ENCODE peak calls at places on chromosomes 4 and X, in nine cellular contexts. Z is aorta; M is cardiac muscle cell; P is CD4-positive, CD25-positive, alpha-beta regulatory T cell; K is right lobe of liver; S is left ventricle myocardium inferior; I is heart left ventricle; O is body of pancreas; Q is tibial artery. J is an unnamed sample. For H3K4me1, H3K9me3 and H3K27me3, the result is how much of the 10 kb centered on the place peaks cover.

GRCh38 chrX:20362268-20363002 is 95.7 kb upstream of the RPS6KA3 start:
- DNase-seq in Z (no peak), M (no peak), P (no peak), K (no peak), S (no peak), I (no peak), O (peak), Q (no peak), J (no peak)

GRCh38 chr4:112523008-112523440 is 7.0 kb upstream of the NEUROG2 start:
- DNase-seq in Z (no peak), M (peak), P (peak), K (no peak), S (no peak), I (no peak), O (peak), Q (no peak), J (no peak)

GRCh38 chrX:9677098-9677739 is 88.4 kb downstream of the GPR143 start:
- DNase-seq in Z (no peak), M (no peak), P (no peak), K (no peak), S (no peak), I (peak), O (no peak), Q (no peak), J (no peak)

GRCh38 chrX:15816453-15816838 is 26.2 kb downstream of the ZRSR2 start:
- DNase-seq in Z (no peak), M (no peak), P (no peak), K (no peak), S (no peak), I (no peak), O (no peak), Q (no peak), J (no peak)

GRCh38 chr4:29052266-29052665 is 1667.9 kb upstream of the PCDH7 start:
- DNase-seq in Z (no peak), M (no peak), P (no peak), K (no peak), S (no peak), I (no peak), O (no peak), Q (no peak), J (no peak)

GRCh38 chr4:138899999-138900398 is 115.6 kb upstream of the NOCT start:
- DNase-seq in Z (no peak), M (no peak), P (no peak), K (no peak), S (no peak), I (no peak), O (no peak), Q (no peak), J (no peak)

GRCh38 chr4:186755550-186756519 is 32.2 kb upstream of the FAT1 start:
- DNase-seq in Z (no peak), M (no peak), P (no peak), K (no peak), S (no peak), I (no peak), O (no peak), Q (no peak), J (no peak)

GRCh38 chr4:105139646-105140045 is 7.0 kb upstream of the TET2 start:
- DNase-seq in Z (no peak), M (no peak), P (no peak), K (no peak), S (no peak), I (no peak), O (no peak), Q (no peak), J (no peak)

GRCh38 chr4:121696140-121696640 is 590 bp downstream of the ANXA5 start:
- DNase-seq in Z (peak), M (peak), P (peak), K (peak), S (peak), I (peak), O (peak), Q (peak), J (peak)

GRCh38 chr4:99437686-99438577 is 2.8 kb upstream of the ADH7 start:
- DNase-seq in Z (no peak), M (peak), P (no peak), K (no peak), S (no peak), I (no peak), O (no peak), Q (no peak), J (no peak)

GRCh38 chr4:185710487-185710995 is 101.5 kb downstream of the SORBS2 start:
- DNase-seq in Z (no peak), M (no peak), P (no peak), K (peak), S (no peak), I (peak), O (no peak), Q (peak), J (peak)

GRCh38 chr4:112953295-112953694 is 96.2 kb upstream of the ANK2 start:
- DNase-seq in Z (no peak), M (no peak), P (no peak), K (no peak), S (no peak), I (no peak), O (no peak), Q (no peak), J (no peak)

GRCh38 chr4:1136028-1136427 is 22.7 kb upstream of the RNF212 start:
- DNase-seq in Z (no peak), M (peak), P (no peak), K (no peak), S (no peak), I (no peak), O (peak), Q (no peak), J (no peak)

GRCh38 chr4:154691229-154691628 is 52.6 kb upstream of the LRAT start:
- DNase-seq in Z (no peak), M (no peak), P (no peak), K (no peak), S (no peak), I (no peak), O (no peak), Q (no peak), J (no peak)

GRCh38 chrX:149272690-149273463 is 232.2 kb downstream of the IDS start:
- DNase-seq in Z (no peak), M (no peak), P (no peak), K (no peak), S (no peak), I (no peak), O (no peak), Q (no peak), J (no peak)

GRCh38 chrX:46251755-46252154 is 293.5 kb downstream of the ZNF674 start:
- DNase-seq in Z (no peak), M (no peak), P (no peak), K (no peak), S (no peak), I (no peak), O (no peak), Q (no peak), J (no peak)

GRCh38 chr4:40363382-40363920 is 28.3 kb downstream of the CHRNA9 start:
- DNase-seq in Z (no peak), M (peak), P (no peak), K (no peak), S (no peak), I (no peak), O (peak), Q (no peak), J (no peak)

GRCh38 chr4:8534129-8534528 is 46.1 kb upstream of the GPR78 start:
- DNase-seq in Z (no peak), M (peak), P (no peak), K (no peak), S (no peak), I (no peak), O (peak), Q (no peak), J (no peak)

GRCh38 chrX:1389181-1389992 is 2.5 kb downstream of the SLC25A6 start:
- DNase-seq in Z (peak), M (no peak), P (no peak), K (peak), S (no peak), I (peak), O (peak), Q (peak), J (no peak)

GRCh38 chr4:77488882-77489281 is 116.7 kb upstream of the CXCL13 start:
- DNase-seq in Z (no peak), M (no peak), P (no peak), K (no peak), S (no peak), I (no peak), O (no peak), Q (no peak), J (no peak)

GRCh38 chrX:130482871-130483270 is 81.1 kb downstream of the RBMX2 start:
- DNase-seq in Z (no peak), M (no peak), P (no peak), K (no peak), S (no peak), I (no peak), O (no peak), Q (no peak), J (no peak)

GRCh38 chr4:91764085-91764484 is 539.7 kb upstream of the GRID2 start:
- DNase-seq in Z (no peak), M (no peak), P (no peak), K (no peak), S (no peak), I (no peak), O (no peak), Q (no peak), J (no peak)

GRCh38 chrX:15468036-15468435 is 25.1 kb downstream of the PIR start:
- DNase-seq in Z (no peak), M (peak), P (no peak), K (no peak), S (no peak), I (no peak), O (peak), Q (no peak), J (no peak)

DNA sequence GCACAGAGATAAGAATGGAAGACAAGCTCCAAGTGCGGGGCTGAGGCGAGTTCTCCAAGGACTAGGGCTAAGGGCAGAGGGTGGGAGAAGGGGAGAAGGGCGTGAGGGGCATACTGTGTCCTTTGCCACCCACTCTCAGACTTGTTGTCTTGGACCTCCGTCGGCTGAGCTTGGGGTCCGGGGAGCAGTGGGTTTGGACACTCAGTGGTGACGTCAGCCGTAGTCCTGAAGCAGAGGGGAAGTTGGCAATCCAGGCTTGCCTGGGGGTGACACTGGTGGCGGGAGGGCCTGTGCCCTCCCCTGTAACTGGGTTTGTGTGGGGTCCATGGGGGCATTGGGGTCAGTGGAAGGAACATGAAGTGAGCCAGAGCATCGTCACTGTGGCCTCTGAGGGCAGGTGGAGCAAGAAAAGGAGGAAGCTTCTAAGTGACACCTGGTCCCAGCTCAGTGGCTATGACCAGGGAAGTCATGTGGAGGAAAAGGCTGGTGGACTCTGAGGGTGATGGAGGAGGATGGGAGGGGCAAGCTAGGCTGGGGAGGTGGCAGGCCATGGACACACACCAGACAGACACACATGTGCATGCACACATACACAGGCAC is 17.6 kb downstream of the CD99 start:
- DNase-seq in Z (peak), M (no peak), P (no peak), K (no peak), S (no peak), I (no peak), O (no peak), Q (no peak), J (no peak)
- H3K4me1 ChIP-seq in Z (under half), M (under half), P (half or more), K (under half), S (half or more), I (half or more), O (half or more), Q (under half), J (under half)

DNA sequence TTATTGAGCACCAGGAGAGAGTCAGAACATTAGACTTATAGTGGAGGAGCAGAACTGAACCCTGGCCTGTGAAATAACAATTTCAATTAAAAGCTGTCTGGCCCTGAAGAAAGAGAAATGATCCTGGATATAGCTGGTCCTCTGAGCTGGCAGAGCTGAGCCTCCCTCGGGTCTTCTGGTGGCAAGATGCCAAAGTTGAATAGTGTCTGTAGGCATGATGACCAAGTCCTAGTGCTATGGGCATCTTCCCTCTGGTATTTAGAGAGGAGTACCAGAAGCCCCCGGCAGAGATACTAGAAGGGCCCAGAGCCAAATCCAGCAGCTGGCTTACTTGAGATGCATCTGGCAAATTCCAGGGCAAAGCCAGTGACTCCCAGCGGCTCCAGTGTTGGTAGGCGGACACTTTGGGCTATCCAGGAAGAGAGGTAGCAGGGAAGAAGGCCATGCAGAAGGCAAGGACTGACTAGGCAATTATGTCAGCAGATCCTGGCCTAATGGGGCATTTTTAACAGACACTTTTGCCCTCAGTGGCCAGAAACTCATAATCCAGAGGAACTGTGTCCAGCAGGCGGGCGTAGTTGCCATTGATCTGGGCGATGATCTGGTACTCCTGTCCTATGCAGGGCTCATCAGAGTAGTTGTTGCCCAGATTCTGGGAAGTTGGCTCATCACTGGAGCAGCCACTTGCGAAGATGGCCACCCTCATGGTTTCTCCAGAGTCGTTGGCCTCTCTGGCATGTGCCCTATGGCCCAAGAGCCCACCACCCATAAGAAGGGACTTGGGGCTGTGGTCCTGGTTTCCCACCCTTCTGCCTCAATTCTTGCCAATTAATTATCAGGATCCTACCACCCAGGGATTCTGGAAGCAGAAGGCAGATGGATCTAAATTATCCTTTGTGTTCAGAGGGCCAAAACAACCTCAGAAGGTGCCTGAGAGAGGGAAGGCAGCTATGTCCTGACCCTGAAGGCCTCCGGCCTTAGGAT is 17.8 kb downstream of the VSIG4 start:
- DNase-seq in Z (no peak), M (no peak), P (no peak), K (no peak), S (no peak), I (no peak), O (no peak), Q (no peak), J (no peak)
- H3K9me3 ChIP-seq in Z (under half), M (under half), P (under half), K (under half), S (under half), I (under half), O (under half), Q (under half), J (under half)

GRCh38 chr4:6557856-6558255 is 17.1 kb upstream of the MAN2B2 start:
- DNase-seq in Z (no peak), M (no peak), P (no peak), K (no peak), S (no peak), I (no peak), O (no peak), Q (no peak), J (no peak)

GRCh38 chr4:6551660-6552059 is 23.3 kb upstream of the MAN2B2 start:
- DNase-seq in Z (no peak), M (no peak), P (no peak), K (no peak), S (no peak), I (no peak), O (no peak), Q (no peak), J (no peak)

GRCh38 chr4:6557185-6557584 is 17.8 kb upstream of the MAN2B2 start:
- DNase-seq in Z (no peak), M (no peak), P (no peak), K (no peak), S (no peak), I (no peak), O (no peak), Q (no peak), J (no peak)

GRCh38 chr4:6556263-6556662 is 18.7 kb upstream of the MAN2B2 start:
- DNase-seq in Z (no peak), M (no peak), P (no peak), K (no peak), S (no peak), I (no peak), O (no peak), Q (no peak), J (no peak)

GRCh38 chr4:6555519-6555918 is 19.5 kb upstream of the MAN2B2 start:
- DNase-seq in Z (no peak), M (no peak), P (no peak), K (no peak), S (no peak), I (no peak), O (no peak), Q (no peak), J (no peak)
- H3K27me3 ChIP-seq in Z (under half), M (half or more), P (under half), K (under half), S (half or more), I (under half), O (under half), Q (under half), J (under half)

DNA sequence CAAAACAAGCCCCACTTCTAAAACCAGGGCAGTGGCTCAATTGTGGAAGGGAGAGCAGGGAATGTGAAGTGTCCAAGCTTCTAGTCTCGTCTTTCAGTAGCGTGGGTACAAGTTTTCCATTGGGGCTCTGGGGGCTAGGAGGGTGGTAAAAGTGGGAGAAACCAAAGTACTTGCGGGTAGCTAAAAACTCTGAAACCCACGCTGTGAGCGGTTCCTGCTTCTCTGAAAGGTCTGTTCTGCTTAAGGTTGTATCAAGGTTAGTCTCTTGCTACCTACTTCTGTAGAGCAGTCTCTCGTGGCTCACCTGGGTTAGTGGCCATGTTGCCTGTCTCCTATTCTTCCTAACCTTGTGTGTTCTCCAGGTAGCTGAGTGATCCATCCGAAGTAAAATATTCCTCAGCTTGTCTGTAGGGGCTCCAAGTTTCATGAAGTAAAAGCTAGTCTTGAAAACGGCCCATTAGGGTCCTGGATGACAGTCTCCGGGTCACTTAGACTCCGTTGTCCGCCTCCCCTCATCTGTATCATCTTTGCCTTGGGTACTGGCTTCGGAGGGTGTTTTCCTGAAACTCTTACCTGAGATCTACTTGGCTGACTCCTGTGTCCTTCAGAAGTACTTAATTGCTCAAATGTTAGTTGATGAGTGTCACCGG is 1.9 kb upstream of the WDR1 start:
- DNase-seq in Z (no peak), M (no peak), P (no peak), K (no peak), S (no peak), I (no peak), O (no peak), Q (no peak), J (no peak)
- H3K4me1 ChIP-seq in Z (under half), M (under half), P (under half), K (under half), S (under half), I (under half), O (under half), Q (under half), J (under half)

GRCh38 chrX:69531031-69531755 is 27.1 kb downstream of the NALF2 start:
- DNase-seq in Z (no peak), M (no peak), P (no peak), K (no peak), S (no peak), I (no peak), O (no peak), Q (no peak), J (no peak)

GRCh38 chrX:69535661-69536060 is 31.5 kb downstream of the NALF2 start:
- DNase-seq in Z (no peak), M (no peak), P (no peak), K (no peak), S (no peak), I (no peak), O (no peak), Q (no peak), J (no peak)

GRCh38 chrX:69524765-69525164 is 20.6 kb downstream of the NALF2 start:
- DNase-seq in Z (no peak), M (no peak), P (no peak), K (no peak), S (no peak), I (no peak), O (no peak), Q (no peak), J (no peak)

GRCh38 chrX:69530306-69530705 is 26.2 kb downstream of the NALF2 start:
- DNase-seq in Z (no peak), M (no peak), P (no peak), K (no peak), S (no peak), I (no peak), O (no peak), Q (no peak), J (no peak)
- H3K9me3 ChIP-seq in Z (under half), M (under half), P (under half), K (under half), S (under half), I (under half), O (under half), Q (under half), J (under half)

GRCh38 chr4:7101692-7102515 is 34.0 kb upstream of the GRPEL1 start:
- DNase-seq in Z (peak), M (peak), P (peak), K (peak), S (peak), I (peak), O (peak), Q (peak), J (peak)
- H3K27me3 ChIP-seq in Z (under half), M (under half), P (under half), K (under half), S (under half), I (under half), O (under half), Q (under half), J (under half)

GRCh38 chr4:13544556-13545393 is 467 bp upstream of the NKX3-2 start:
- DNase-seq in Z (no peak), M (peak), P (no peak), K (no peak), S (peak), I (peak), O (peak), Q (peak), J (peak)
- H3K4me1 ChIP-seq in Z (under half), M (under half), P (half or more), K (under half), S (half or more), I (half or more), O (half or more), Q (under half), J (under half)

GRCh38 chrX:136880003-136880451 is 498 bp downstream of the RBMX start:
- DNase-seq in Z (no peak), M (peak), P (peak), K (peak), S (peak), I (peak), O (peak), Q (no peak), J (peak)
- H3K9me3 ChIP-seq in Z (under half), M (under half), P (under half), K (under half), S (under half), I (under half), O (under half), Q (under half), J (under half)

J was measured in adrenal gland.